ENCODE peak calls at places on chromosomes 3 and 15, in seven cellular contexts. I is breast epithelium, L is stomach, W is transverse colon, X is suprapubic skin, B is H1, C is sigmoid colon. G is an unnamed sample.

GRCh38 chr3:172549144-172549543 is 25.9 kb upstream of the TNFSF10 start:
- DNase-seq in I (no peak), L (no peak), W (no peak), X (no peak), B (no peak), C (no peak), G (no peak)

GRCh38 chr3:8499181-8499611 is 2.4 kb upstream of the LMCD1 start:
- DNase-seq in I (peak), L (peak), W (no peak), X (no peak), B (peak), C (no peak), G (no peak)

GRCh38 chr3:100399341-100400071 is 1.4 kb downstream of the TOMM70 start:
- DNase-seq in I (no peak), L (no peak), W (no peak), X (no peak), B (no peak), C (no peak), G (peak)

GRCh38 chr15:42921049-42921731 is 612 bp upstream of the TTBK2 start:
- DNase-seq in I (peak), L (peak), W (peak), X (no peak), B (no peak), C (peak), G (peak)

GRCh38 chr15:78284758-78285157 is 14.7 kb downstream of the SKIC8 start:
- DNase-seq in I (no peak), L (no peak), W (no peak), X (no peak), B (no peak), C (no peak), G (no peak)

GRCh38 chr15:72155021-72155621 is 36.9 kb downstream of the SENP8 start:
- DNase-seq in I (peak), L (peak), W (peak), X (no peak), B (no peak), C (peak), G (peak)

GRCh38 chr3:73291541-73291940 is 230.1 kb downstream of the EBLN2 start:
- DNase-seq in I (no peak), L (no peak), W (no peak), X (no peak), B (no peak), C (no peak), G (peak)

GRCh38 chr3:118991775-118992174 is 42.9 kb downstream of the IGSF11 start:
- DNase-seq in I (no peak), L (peak), W (no peak), X (no peak), B (no peak), C (no peak), G (no peak)

GRCh38 chr15:88484781-88485246 is 17.3 kb downstream of the MRPS11 start:
- DNase-seq in I (no peak), L (no peak), W (no peak), X (no peak), B (no peak), C (no peak), G (no peak)

GRCh38 chr15:67175643-67176071 is 78.8 kb downstream of the AAGAB start:
- DNase-seq in I (no peak), L (no peak), W (peak), X (peak), B (no peak), C (peak), G (peak)

GRCh38 chr15:92880796-92881569 is 19.1 kb upstream of the CHD2 start:
- DNase-seq in I (no peak), L (no peak), W (no peak), X (no peak), B (no peak), C (no peak), G (no peak)

GRCh38 chr3:128378631-128379347 is 87.9 kb downstream of the DNAJB8 start:
- DNase-seq in I (peak), L (no peak), W (no peak), X (no peak), B (no peak), C (peak), G (no peak)

GRCh38 chr3:152196782-152197181 is 71.9 kb upstream of the MBNL1 start:
- DNase-seq in I (no peak), L (no peak), W (no peak), X (no peak), B (no peak), C (no peak), G (no peak)

GRCh38 chr15:44882499-44882968 is 74.0 kb upstream of the TERB2 start:
- DNase-seq in I (no peak), L (no peak), W (no peak), X (no peak), B (no peak), C (no peak), G (no peak)

GRCh38 chr3:153284282-153284938 is 122.4 kb downstream of the RAP2B start:
- DNase-seq in I (peak), L (no peak), W (peak), X (no peak), B (no peak), C (peak), G (peak)

GRCh38 chr15:84981711-84982300 is at the start of gene PDE8A:
- DNase-seq in I (no peak), L (peak), W (peak), X (peak), B (no peak), C (peak), G (peak)

GRCh38 chr15:85580914-85581313 is 200.5 kb downstream of the AKAP13 start:
- DNase-seq in I (no peak), L (peak), W (peak), X (no peak), B (no peak), C (no peak), G (no peak)

GRCh38 chr3:126431103-126431534 is 36.4 kb downstream of the CFAP100 start:
- DNase-seq in I (no peak), L (peak), W (no peak), X (no peak), B (no peak), C (no peak), G (no peak)

GRCh38 chr15:90773485-90773884 is 56.3 kb downstream of the BLM start:
- DNase-seq in I (no peak), L (no peak), W (no peak), X (no peak), B (no peak), C (no peak), G (no peak)

GRCh38 chr3:58066842-58067241 is 58.6 kb downstream of the FLNB start:
- DNase-seq in I (no peak), L (no peak), W (no peak), X (no peak), B (no peak), C (no peak), G (no peak)

GRCh38 chr3:53921296-53921695 is 29.6 kb upstream of the SELENOK start:
- DNase-seq in I (no peak), L (no peak), W (no peak), X (no peak), B (no peak), C (no peak), G (no peak)

GRCh38 chr15:74322558-74323180 is 44.8 kb downstream of the CYP11A1 start:
- DNase-seq in I (peak), L (peak), W (peak), X (no peak), B (no peak), C (peak), G (peak)

GRCh38 chr3:14289590-14290453 is 111.2 kb downstream of the LSM3 start:
- DNase-seq in I (no peak), L (no peak), W (peak), X (no peak), B (no peak), C (no peak), G (no peak)

GRCh38 chr15:41115088-41115651 is 910 bp downstream of the INO80 start:
- DNase-seq in I (no peak), L (no peak), W (no peak), X (no peak), B (no peak), C (no peak), G (no peak)

GRCh38 chr3:150956376-150956775 is 16.2 kb downstream of the CLRN1 start:
- DNase-seq in I (no peak), L (no peak), W (no peak), X (no peak), B (no peak), C (no peak), G (no peak)

GRCh38 chr3:197031315-197032285 is 2.0 kb upstream of the MELTF start:
- DNase-seq in I (peak), L (peak), W (peak), X (no peak), B (no peak), C (peak), G (no peak)

GRCh38 chr15:72118400-72118978 is at the start of gene SENP8:
- DNase-seq in I (no peak), L (no peak), W (no peak), X (peak), B (no peak), C (no peak), G (peak)

GRCh38 chr3:69248394-69248793 is 126.0 kb upstream of the LMOD3 start:
- DNase-seq in I (no peak), L (no peak), W (peak), X (no peak), B (no peak), C (no peak), G (no peak)

GRCh38 chr3:109687626-109688025 is 350.3 kb upstream of the DPPA4 start:
- DNase-seq in I (no peak), L (no peak), W (no peak), X (no peak), B (no peak), C (no peak), G (no peak)

GRCh38 chr3:14411988-14412387 is 9.6 kb downstream of the SLC6A6 start:
- DNase-seq in I (no peak), L (no peak), W (no peak), X (no peak), B (no peak), C (no peak), G (no peak)

GRCh38 chr15:49860101-49860500 is 239.3 kb downstream of the DTWD1 start:
- DNase-seq in I (no peak), L (no peak), W (no peak), X (no peak), B (no peak), C (no peak), G (no peak)

GRCh38 chr3:114974387-114974786 is 172.7 kb downstream of the ZBTB20 start:
- DNase-seq in I (no peak), L (no peak), W (no peak), X (no peak), B (no peak), C (no peak), G (no peak)

GRCh38 chr3:152100491-152101086 is 168.1 kb upstream of the MBNL1 start:
- DNase-seq in I (no peak), L (no peak), W (no peak), X (no peak), B (no peak), C (no peak), G (peak)

GRCh38 chr3:122416966-122417365 is 1.1 kb upstream of the WDR5B start:
- DNase-seq in I (no peak), L (no peak), W (no peak), X (no peak), B (no peak), C (no peak), G (no peak)

GRCh38 chr3:28240440-28240839 is 979 bp upstream of the CMC1 start:
- DNase-seq in I (no peak), L (no peak), W (no peak), X (no peak), B (peak), C (no peak), G (no peak)

GRCh38 chr3:46908294-46908985 is 30.9 kb downstream of the PTH1R start:
- DNase-seq in I (no peak), L (no peak), W (no peak), X (no peak), B (no peak), C (peak), G (no peak)

GRCh38 chr15:69668963-69669362 is 216.3 kb downstream of the RPLP1 start:
- DNase-seq in I (no peak), L (peak), W (peak), X (no peak), B (no peak), C (no peak), G (peak)

GRCh38 chr15:44427756-44428724 is 611 bp downstream of the CTDSPL2 start:
- DNase-seq in I (no peak), L (peak), W (peak), X (no peak), B (peak), C (no peak), G (peak)

GRCh38 chr3:56122911-56123310 is 345.4 kb downstream of the ERC2 start:
- DNase-seq in I (no peak), L (no peak), W (no peak), X (no peak), B (no peak), C (no peak), G (no peak)

GRCh38 chr15:99716540-99716939 is 16.7 kb downstream of the LYSMD4 start:
- DNase-seq in I (no peak), L (no peak), W (no peak), X (no peak), B (no peak), C (no peak), G (peak)

GRCh38 chr15:99720533-99720932 is 12.7 kb downstream of the LYSMD4 start:
- DNase-seq in I (peak), L (no peak), W (no peak), X (no peak), B (no peak), C (no peak), G (no peak)

GRCh38 chr15:99719096-99719541 is 14.1 kb downstream of the LYSMD4 start:
- DNase-seq in I (peak), L (no peak), W (no peak), X (no peak), B (no peak), C (no peak), G (no peak)

GRCh38 chr15:99718421-99718820 is 14.8 kb downstream of the LYSMD4 start:
- DNase-seq in I (no peak), L (no peak), W (no peak), X (no peak), B (no peak), C (no peak), G (no peak)

GRCh38 chr15:99717129-99718024 is 15.9 kb downstream of the LYSMD4 start:
- DNase-seq in I (peak), L (no peak), W (no peak), X (no peak), B (no peak), C (no peak), G (peak)
- TF ChIP-seq POLR2A in I (no peak), L (no peak), W (no peak), X (no peak), B (no peak), C (no peak), G (no peak)

GRCh38 chr15:70856884-70857546 is 3.1 kb upstream of the LARP6 start:
- DNase-seq in I (peak), L (peak), W (peak), X (no peak), B (no peak), C (peak), G (no peak)
- TF ChIP-seq POLR2AphosphoS5 in I (peak), L (peak), W (peak), X (no peak), B (no peak), C (peak), G (peak)

GRCh38 chr3:43218921-43219320 is 67.4 kb upstream of the SNRK start:
- DNase-seq in I (no peak), L (no peak), W (no peak), X (no peak), B (no peak), C (no peak), G (no peak)
- H3K4me3 ChIP-seq in I (no peak), L (no peak), W (no peak), X (no peak), B (no peak), C (no peak), G (no peak)

DNA sequence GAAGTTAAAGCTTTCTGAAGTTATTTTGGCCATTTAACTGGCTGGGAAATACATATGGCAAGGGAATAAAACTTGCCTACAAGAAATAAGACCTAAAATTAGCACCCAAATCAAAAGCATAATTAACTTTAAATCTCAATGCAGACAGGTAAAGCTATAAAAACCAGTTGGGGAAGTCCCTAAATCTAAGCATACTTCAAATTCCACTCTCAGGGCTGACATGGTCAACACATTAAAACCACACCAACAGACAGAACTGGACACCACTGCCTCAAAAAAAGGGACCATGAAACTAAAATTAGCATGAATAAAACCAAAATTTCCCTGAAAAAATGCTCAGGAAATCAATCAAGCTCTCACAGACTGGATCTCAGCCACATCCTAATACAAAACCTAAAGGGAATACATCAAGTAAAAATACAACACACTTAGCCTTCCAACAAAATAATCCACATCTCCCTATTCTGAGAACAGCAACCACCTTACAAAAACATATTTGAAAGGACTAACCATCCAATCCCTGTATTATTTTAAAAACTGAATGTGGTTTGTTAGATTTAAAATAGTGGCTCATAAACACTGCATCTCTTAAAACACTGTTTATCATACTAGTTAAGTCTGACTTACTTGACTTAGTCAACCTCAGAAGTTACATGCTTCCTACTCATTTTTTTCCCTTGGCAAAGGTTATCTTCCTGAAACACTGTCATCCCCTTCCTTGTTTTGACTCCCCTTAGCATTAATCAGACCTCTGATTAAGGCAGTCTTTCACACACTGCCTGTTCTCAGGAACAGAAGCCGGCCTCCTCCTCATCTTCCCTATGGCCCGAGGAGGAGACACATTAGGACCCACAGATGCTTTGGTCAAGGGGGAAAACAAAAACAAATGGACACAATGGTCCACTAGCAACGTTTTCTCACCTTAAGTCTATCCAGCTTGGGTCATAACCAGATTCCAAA is 8.3 kb downstream of the TRA2B start:
- DNase-seq in I (no peak), L (no peak), W (no peak), X (no peak), B (no peak), C (no peak), G (no peak)
- TF ChIP-seq POLR2A in I (no peak), L (no peak), W (no peak), X (no peak), B (peak), C (no peak), G (no peak)

GRCh38 chr3:30680789-30681188 is 74.4 kb downstream of the TGFBR2 start:
- DNase-seq in I (no peak), L (no peak), W (no peak), X (no peak), B (no peak), C (peak), G (no peak)
- TF ChIP-seq POLR2AphosphoS5 in I (no peak), L (no peak), W (no peak), X (no peak), B (no peak), C (no peak), G (no peak)

GRCh38 chr15:54917312-54917711 is 279.4 kb downstream of the RSL24D1 start:
- DNase-seq in I (no peak), L (no peak), W (no peak), X (no peak), B (no peak), C (no peak), G (no peak)
- H3K4me3 ChIP-seq in I (no peak), L (no peak), W (no peak), X (no peak), B (no peak), C (no peak), G (no peak)

GRCh38 chr3:125055913-125056705 is at the start of gene HEG1:
- DNase-seq in I (peak), L (peak), W (peak), X (peak), B (no peak), C (peak), G (peak)
- TF ChIP-seq POLR2A in I (no peak), L (no peak), W (peak), X (no peak), B (no peak), C (no peak), G (peak)

GRCh38 chr3:42099020-42099765 is 8.0 kb downstream of the TRAK1 start:
- DNase-seq in I (no peak), L (no peak), W (no peak), X (peak), B (no peak), C (no peak), G (no peak)
- TF ChIP-seq POLR2AphosphoS5 in I (no peak), L (no peak), W (no peak), X (no peak), B (no peak), C (no peak), G (no peak)

DNA sequence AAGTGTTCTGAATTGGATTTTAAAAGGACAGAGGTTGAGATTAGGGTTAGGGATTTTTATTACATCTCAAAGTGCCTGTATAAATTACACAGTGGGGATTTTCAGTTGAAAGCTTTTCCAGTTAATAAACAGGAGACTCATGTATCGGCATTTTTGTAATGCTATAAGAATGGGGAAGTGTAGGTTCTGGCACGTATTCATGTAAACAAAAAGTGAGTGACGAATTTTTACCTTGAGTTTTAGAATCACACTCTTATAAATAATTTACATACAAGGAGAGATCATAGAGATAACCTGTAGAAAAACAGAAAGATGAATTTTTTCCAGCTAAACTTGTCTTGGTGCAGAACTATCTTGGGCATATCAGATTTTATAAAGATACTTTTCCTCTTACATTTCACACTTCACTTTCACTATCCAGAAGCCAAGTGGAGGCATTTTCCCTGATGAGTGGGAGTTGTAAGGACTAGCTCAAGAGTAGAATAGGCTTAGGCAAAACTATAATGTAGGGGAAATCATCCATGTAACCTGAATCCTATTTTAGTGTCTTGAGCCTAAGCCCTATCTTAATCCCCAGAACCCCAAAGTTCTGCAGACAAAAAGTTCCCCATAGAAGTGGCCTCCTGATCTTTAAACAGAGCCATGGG is 42.0 kb upstream of the CD47 start:
- DNase-seq in I (no peak), L (no peak), W (no peak), X (no peak), B (no peak), C (no peak), G (no peak)
- H3K4me3 ChIP-seq in I (no peak), L (no peak), W (no peak), X (peak), B (no peak), C (no peak), G (no peak)